ENCODE peak calls at places on chromosome 15, in eight cellular contexts. One of them, this sample, is unnamed.

GRCh38 chr15:92306662-92307061 is 87.0 kb upstream of the ST8SIA2 start:
- DNase-seq in GM12865: peak
- DNase-seq in hepatocyte: peak
- DNase-seq in omental fat pad: no peak
- DNase-seq in body of pancreas: no peak
- DNase-seq in esophagus squamous epithelium: no peak
- DNase-seq in upper lobe of left lung: no peak
- DNase-seq in nephron progenitor cell: no peak
- DNase-seq in this sample: peak

GRCh38 chr15:60912984-60913697 is 316.0 kb downstream of the RORA start:
- DNase-seq in GM12865: peak
- DNase-seq in hepatocyte: no peak
- DNase-seq in omental fat pad: no peak
- DNase-seq in body of pancreas: peak
- DNase-seq in esophagus squamous epithelium: no peak
- DNase-seq in upper lobe of left lung: peak
- DNase-seq in nephron progenitor cell: no peak
- DNase-seq in this sample: no peak

GRCh38 chr15:84681822-84682221 is 23.8 kb upstream of the NMB start:
- DNase-seq in GM12865: no peak
- DNase-seq in hepatocyte: no peak
- DNase-seq in omental fat pad: no peak
- DNase-seq in body of pancreas: no peak
- DNase-seq in esophagus squamous epithelium: no peak
- DNase-seq in upper lobe of left lung: no peak
- DNase-seq in nephron progenitor cell: no peak
- DNase-seq in this sample: no peak

GRCh38 chr15:101126618-101127502 is 125.0 kb downstream of the CHSY1 start:
- DNase-seq in GM12865: peak
- DNase-seq in hepatocyte: no peak
- DNase-seq in omental fat pad: no peak
- DNase-seq in body of pancreas: no peak
- DNase-seq in esophagus squamous epithelium: no peak
- DNase-seq in upper lobe of left lung: no peak
- DNase-seq in nephron progenitor cell: no peak
- DNase-seq in this sample: no peak

GRCh38 chr15:99135194-99135593 is 30.3 kb downstream of the SYNM start:
- DNase-seq in GM12865: peak
- DNase-seq in hepatocyte: no peak
- DNase-seq in omental fat pad: no peak
- DNase-seq in body of pancreas: no peak
- DNase-seq in esophagus squamous epithelium: no peak
- DNase-seq in upper lobe of left lung: no peak
- DNase-seq in nephron progenitor cell: no peak
- DNase-seq in this sample: no peak

GRCh38 chr15:34049096-34049495 is 10.1 kb upstream of the AVEN start:
- DNase-seq in GM12865: no peak
- DNase-seq in hepatocyte: peak
- DNase-seq in omental fat pad: no peak
- DNase-seq in body of pancreas: no peak
- DNase-seq in esophagus squamous epithelium: no peak
- DNase-seq in upper lobe of left lung: no peak
- DNase-seq in nephron progenitor cell: no peak
- DNase-seq in this sample: no peak

GRCh38 chr15:58016776-58017175 is 48.7 kb downstream of the ALDH1A2 start:
- DNase-seq in GM12865: no peak
- DNase-seq in hepatocyte: no peak
- DNase-seq in omental fat pad: no peak
- DNase-seq in body of pancreas: no peak
- DNase-seq in esophagus squamous epithelium: no peak
- DNase-seq in upper lobe of left lung: no peak
- DNase-seq in nephron progenitor cell: no peak
- DNase-seq in this sample: no peak

GRCh38 chr15:25780479-25781255 is 82.5 kb downstream of the ATP10A start:
- DNase-seq in GM12865: no peak
- DNase-seq in hepatocyte: no peak
- DNase-seq in omental fat pad: no peak
- DNase-seq in body of pancreas: no peak
- DNase-seq in esophagus squamous epithelium: no peak
- DNase-seq in upper lobe of left lung: peak
- DNase-seq in nephron progenitor cell: no peak
- DNase-seq in this sample: no peak

GRCh38 chr15:88246666-88247446 is 9.7 kb downstream of the NTRK3 start:
- DNase-seq in GM12865: peak
- DNase-seq in hepatocyte: peak
- DNase-seq in omental fat pad: peak
- DNase-seq in body of pancreas: peak
- DNase-seq in esophagus squamous epithelium: no peak
- DNase-seq in upper lobe of left lung: peak
- DNase-seq in nephron progenitor cell: peak
- DNase-seq in this sample: peak

GRCh38 chr15:80996247-80996646 is 4.5 kb upstream of the TLNRD1 start:
- DNase-seq in GM12865: peak
- DNase-seq in hepatocyte: no peak
- DNase-seq in omental fat pad: no peak
- DNase-seq in body of pancreas: no peak
- DNase-seq in esophagus squamous epithelium: no peak
- DNase-seq in upper lobe of left lung: no peak
- DNase-seq in nephron progenitor cell: no peak
- DNase-seq in this sample: no peak
- TF ChIP-seq CTCF in GM12865: peak
- TF ChIP-seq CTCF in hepatocyte: peak
- TF ChIP-seq CTCF in omental fat pad: no peak
- TF ChIP-seq CTCF in body of pancreas: no peak
- TF ChIP-seq CTCF in esophagus squamous epithelium: no peak
- TF ChIP-seq CTCF in upper lobe of left lung: peak
- TF ChIP-seq CTCF in nephron progenitor cell: peak
- TF ChIP-seq CTCF in this sample: peak

DNA sequence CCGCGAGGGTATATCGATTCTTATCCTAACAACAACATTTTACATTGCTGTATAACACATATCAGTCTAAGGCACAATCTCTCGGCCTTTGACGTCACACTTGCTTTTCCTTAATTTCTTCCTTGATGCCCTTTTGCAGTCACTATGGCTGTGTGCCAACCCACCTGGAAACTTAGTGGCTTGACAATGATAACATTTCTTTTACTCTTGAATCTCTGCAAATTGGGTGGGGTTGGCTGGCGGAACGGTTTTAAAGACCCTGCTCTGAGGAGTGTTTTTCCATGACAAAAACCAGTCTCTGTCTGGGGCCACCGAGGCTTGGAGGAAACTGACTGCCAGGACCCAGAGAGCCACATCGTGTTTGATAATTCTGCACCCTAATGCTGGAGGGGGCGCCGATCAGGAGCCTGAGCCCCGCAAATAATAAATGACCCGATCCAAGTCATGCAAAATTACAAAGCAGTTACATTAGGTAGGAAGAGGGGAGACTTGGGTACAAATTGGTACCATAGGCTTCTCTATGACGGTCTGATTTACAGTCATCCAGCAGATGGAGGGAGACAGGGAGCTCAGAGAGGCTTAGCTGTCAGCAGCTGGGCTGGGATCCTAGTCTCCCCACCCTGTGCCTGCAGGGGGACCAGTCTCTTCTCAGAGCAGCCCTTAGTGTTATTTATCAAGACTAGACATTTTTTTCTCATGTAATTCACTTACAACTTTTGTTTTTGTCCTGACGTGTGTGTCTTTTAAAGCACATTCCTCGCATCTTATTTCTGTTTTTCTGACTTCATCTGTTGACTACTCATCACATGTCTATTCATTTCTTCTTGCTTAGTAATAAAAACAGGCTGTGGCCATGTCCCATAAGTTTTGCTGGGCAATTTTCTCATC is 115.8 kb downstream of the KLF13 start:
- DNase-seq in GM12865: peak
- DNase-seq in hepatocyte: peak
- DNase-seq in omental fat pad: no peak
- DNase-seq in body of pancreas: no peak
- DNase-seq in esophagus squamous epithelium: no peak
- DNase-seq in upper lobe of left lung: no peak
- DNase-seq in nephron progenitor cell: no peak
- DNase-seq in this sample: no peak
- TF ChIP-seq CTCF in GM12865: no peak
- TF ChIP-seq CTCF in hepatocyte: no peak
- TF ChIP-seq CTCF in omental fat pad: no peak
- TF ChIP-seq CTCF in body of pancreas: no peak
- TF ChIP-seq CTCF in esophagus squamous epithelium: no peak
- TF ChIP-seq CTCF in upper lobe of left lung: no peak
- TF ChIP-seq CTCF in nephron progenitor cell: no peak
- TF ChIP-seq CTCF in this sample: no peak

DNA sequence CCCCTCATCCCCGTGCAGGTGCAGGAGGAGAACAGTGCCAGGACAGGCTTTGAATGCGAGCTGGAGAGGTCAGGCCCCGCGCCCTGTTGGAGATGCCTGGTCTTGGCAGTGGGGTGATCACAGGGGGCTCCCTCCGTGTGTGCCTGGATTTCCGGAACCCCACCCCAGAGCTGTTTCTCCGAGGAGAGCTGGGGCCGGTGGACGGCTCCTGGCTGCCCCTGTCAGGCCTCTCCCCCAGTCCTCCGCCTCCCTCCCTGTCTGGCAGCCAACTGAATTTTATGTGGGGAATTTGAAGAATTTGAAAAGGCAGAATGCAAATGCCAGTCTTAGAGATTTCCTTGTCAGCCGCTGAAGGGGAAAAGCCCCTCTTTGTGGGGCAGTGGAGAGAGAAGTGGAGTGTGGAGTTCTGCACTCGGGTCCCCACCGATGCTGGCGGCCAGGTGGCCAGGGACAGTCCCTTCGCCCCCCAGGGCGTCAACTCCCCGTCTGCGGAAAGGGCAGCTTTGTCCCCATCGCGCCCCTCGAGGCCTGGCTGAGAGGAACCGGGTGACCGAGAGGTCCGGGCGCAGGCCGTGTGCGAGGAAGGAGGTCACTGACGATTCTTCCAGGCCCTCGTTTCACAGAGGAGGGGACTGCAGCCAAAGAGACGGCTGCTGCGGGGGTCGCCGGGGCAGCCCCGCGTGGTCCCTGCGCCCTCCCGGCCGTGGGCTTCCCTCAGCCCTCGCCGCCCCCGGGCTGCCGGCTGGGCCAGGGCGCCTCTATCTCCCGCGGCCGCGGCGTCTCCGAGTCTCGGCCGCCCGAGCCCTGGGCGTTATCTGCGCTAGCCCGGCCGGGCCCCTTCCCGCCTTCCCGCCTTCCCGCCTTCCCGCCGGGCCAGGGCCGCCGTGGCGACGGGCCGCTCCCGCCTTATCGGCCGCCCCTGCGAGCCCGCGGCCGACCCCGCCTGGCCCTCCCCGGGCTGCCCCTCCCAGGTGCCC is 56.0 kb upstream of the LCTL start:
- DNase-seq in GM12865: no peak
- DNase-seq in hepatocyte: peak
- DNase-seq in omental fat pad: no peak
- DNase-seq in body of pancreas: no peak
- DNase-seq in esophagus squamous epithelium: no peak
- DNase-seq in upper lobe of left lung: no peak
- DNase-seq in nephron progenitor cell: peak
- DNase-seq in this sample: no peak
- TF ChIP-seq CTCF in GM12865: no peak
- TF ChIP-seq CTCF in hepatocyte: no peak
- TF ChIP-seq CTCF in omental fat pad: no peak
- TF ChIP-seq CTCF in body of pancreas: no peak
- TF ChIP-seq CTCF in esophagus squamous epithelium: no peak
- TF ChIP-seq CTCF in upper lobe of left lung: no peak
- TF ChIP-seq CTCF in nephron progenitor cell: no peak
- TF ChIP-seq CTCF in this sample: no peak

DNA sequence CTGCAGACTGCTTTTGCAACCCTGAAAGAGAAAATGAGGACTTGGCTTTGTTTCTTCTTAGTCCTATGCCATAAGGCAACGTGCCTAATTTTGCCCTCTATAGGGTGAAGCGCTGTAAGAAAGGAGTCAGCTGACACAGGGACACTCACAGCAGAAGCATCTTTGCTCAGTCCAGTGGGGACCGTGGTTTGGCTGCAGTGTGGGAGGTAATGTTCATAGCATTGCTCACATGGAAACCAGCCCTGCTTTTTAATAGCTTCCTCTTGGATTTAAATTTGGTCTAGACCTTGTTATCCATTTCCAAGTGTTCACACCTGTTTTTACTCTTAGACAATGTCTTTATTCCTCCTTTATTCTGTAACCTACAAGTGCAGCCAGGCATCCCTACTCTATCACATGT is 1032.1 kb downstream of the NTRK3 start:
- DNase-seq in GM12865: no peak
- DNase-seq in hepatocyte: no peak
- DNase-seq in omental fat pad: no peak
- DNase-seq in body of pancreas: no peak
- DNase-seq in esophagus squamous epithelium: no peak
- DNase-seq in upper lobe of left lung: no peak
- DNase-seq in nephron progenitor cell: no peak
- DNase-seq in this sample: no peak
- TF ChIP-seq CTCF in GM12865: no peak
- TF ChIP-seq CTCF in hepatocyte: no peak
- TF ChIP-seq CTCF in omental fat pad: no peak
- TF ChIP-seq CTCF in body of pancreas: no peak
- TF ChIP-seq CTCF in esophagus squamous epithelium: no peak
- TF ChIP-seq CTCF in upper lobe of left lung: no peak
- TF ChIP-seq CTCF in nephron progenitor cell: no peak
- TF ChIP-seq CTCF in this sample: no peak

GRCh38 chr15:78950906-78951840 is 6.3 kb upstream of the CTSH start:
- DNase-seq in GM12865: peak
- DNase-seq in hepatocyte: peak
- DNase-seq in omental fat pad: no peak
- DNase-seq in body of pancreas: no peak
- DNase-seq in esophagus squamous epithelium: no peak
- DNase-seq in upper lobe of left lung: no peak
- DNase-seq in nephron progenitor cell: no peak
- DNase-seq in this sample: no peak
- TF ChIP-seq CTCF in GM12865: no peak
- TF ChIP-seq CTCF in hepatocyte: no peak
- TF ChIP-seq CTCF in omental fat pad: no peak
- TF ChIP-seq CTCF in body of pancreas: no peak
- TF ChIP-seq CTCF in esophagus squamous epithelium: no peak
- TF ChIP-seq CTCF in upper lobe of left lung: no peak
- TF ChIP-seq CTCF in nephron progenitor cell: no peak
- TF ChIP-seq CTCF in this sample: no peak

GRCh38 chr15:70399204-70399603 is 301.5 kb upstream of the TLE3 start:
- DNase-seq in GM12865: no peak
- DNase-seq in hepatocyte: no peak
- DNase-seq in omental fat pad: no peak
- DNase-seq in body of pancreas: no peak
- DNase-seq in esophagus squamous epithelium: no peak
- DNase-seq in upper lobe of left lung: no peak
- DNase-seq in nephron progenitor cell: no peak
- DNase-seq in this sample: no peak
- TF ChIP-seq CTCF in GM12865: no peak
- TF ChIP-seq CTCF in hepatocyte: no peak
- TF ChIP-seq CTCF in omental fat pad: no peak
- TF ChIP-seq CTCF in body of pancreas: no peak
- TF ChIP-seq CTCF in esophagus squamous epithelium: no peak
- TF ChIP-seq CTCF in upper lobe of left lung: no peak
- TF ChIP-seq CTCF in nephron progenitor cell: no peak
- TF ChIP-seq CTCF in this sample: no peak

This sample was measured in endothelial cell.